ENCODE peak calls at places on chromosome 12, in eight cellular contexts. X, S, W, H, U, E, D and V are unnamed samples.

GRCh38 chr12:101830391-101831325 is at the start of gene GNPTAB:
- DNase-seq in X (peak), S (peak), W (peak), H (peak), U (peak), E (peak), D (peak), V (peak)

GRCh38 chr12:69476276-69477017 is 6.3 kb downstream of the FRS2 start:
- DNase-seq in X (no peak), S (no peak), W (no peak), H (no peak), U (no peak), E (no peak), D (no peak), V (no peak)

GRCh38 chr12:110354172-110354780 is 49.2 kb downstream of the ANAPC7 start:
- DNase-seq in X (no peak), S (no peak), W (no peak), H (no peak), U (no peak), E (no peak), D (no peak), V (no peak)

GRCh38 chr12:100163416-100164152 is 20.9 kb upstream of the BLTP3B start:
- DNase-seq in X (peak), S (peak), W (peak), H (peak), U (peak), E (peak), D (peak), V (peak)

GRCh38 chr12:110754101-110754793 is 11.6 kb upstream of the PPP1CC start:
- DNase-seq in X (no peak), S (no peak), W (no peak), H (no peak), U (no peak), E (no peak), D (no peak), V (no peak)

GRCh38 chr12:92756905-92757598 is 54.3 kb downstream of the PLEKHG7 start:
- DNase-seq in X (no peak), S (no peak), W (no peak), H (no peak), U (peak), E (no peak), D (no peak), V (no peak)

GRCh38 chr12:4824415-4824814 is 85.3 kb upstream of the KCNA1 start:
- DNase-seq in X (no peak), S (no peak), W (no peak), H (no peak), U (no peak), E (peak), D (no peak), V (no peak)

GRCh38 chr12:12486661-12487240 is 75.9 kb downstream of the DUSP16 start:
- DNase-seq in X (peak), S (no peak), W (no peak), H (no peak), U (no peak), E (no peak), D (no peak), V (no peak)

GRCh38 chr12:50894216-50894615 is 51.5 kb downstream of the TMPRSS12 start:
- DNase-seq in X (no peak), S (no peak), W (no peak), H (no peak), U (no peak), E (no peak), D (no peak), V (no peak)

GRCh38 chr12:27460471-27460978 is 14.0 kb downstream of the SMCO2 start:
- DNase-seq in X (no peak), S (no peak), W (no peak), H (no peak), U (no peak), E (peak), D (peak), V (no peak)

GRCh38 chr12:22687677-22688076 is 62.7 kb downstream of the ETNK1 start:
- DNase-seq in X (no peak), S (no peak), W (no peak), H (no peak), U (no peak), E (no peak), D (no peak), V (no peak)

GRCh38 chr12:89977356-89978185 is 268.9 kb upstream of the ATP2B1 start:
- DNase-seq in X (no peak), S (no peak), W (no peak), H (no peak), U (no peak), E (no peak), D (no peak), V (no peak)

GRCh38 chr12:45644521-45644920 is 85.0 kb upstream of the ARID2 start:
- DNase-seq in X (no peak), S (no peak), W (no peak), H (no peak), U (no peak), E (peak), D (peak), V (no peak)

GRCh38 chr12:49939307-49939706 is 11.2 kb upstream of the AQP2 start:
- DNase-seq in X (no peak), S (no peak), W (no peak), H (no peak), U (no peak), E (no peak), D (no peak), V (no peak)

GRCh38 chr12:69196302-69197288 is 42.8 kb upstream of the CPSF6 start:
- DNase-seq in X (no peak), S (no peak), W (no peak), H (no peak), U (peak), E (no peak), D (no peak), V (no peak)

GRCh38 chr12:124683330-124683662 is 115.9 kb upstream of the NCOR2 start:
- DNase-seq in X (no peak), S (no peak), W (no peak), H (no peak), U (no peak), E (peak), D (no peak), V (no peak)

GRCh38 chr12:80044694-80045046 is 54.7 kb upstream of the OTOGL start:
- DNase-seq in X (no peak), S (no peak), W (no peak), H (no peak), U (no peak), E (peak), D (no peak), V (no peak)

GRCh38 chr12:80352476-80352875 is 91.6 kb upstream of the PTPRQ start:
- DNase-seq in X (no peak), S (no peak), W (no peak), H (no peak), U (no peak), E (peak), D (no peak), V (no peak)

GRCh38 chr12:92553389-92553788 is 149.4 kb upstream of the PLEKHG7 start:
- DNase-seq in X (no peak), S (no peak), W (no peak), H (no peak), U (no peak), E (peak), D (no peak), V (no peak)

GRCh38 chr12:69070319-69071090 is 137.5 kb upstream of the CPM start:
- DNase-seq in X (peak), S (no peak), W (peak), H (peak), U (peak), E (peak), D (peak), V (peak)

GRCh38 chr12:66714709-66715108 is 35.8 kb upstream of the GRIP1 start:
- DNase-seq in X (no peak), S (no peak), W (no peak), H (no peak), U (no peak), E (no peak), D (no peak), V (no peak)

GRCh38 chr12:56634242-56634836 is 4.2 kb upstream of the BAZ2A start:
- DNase-seq in X (no peak), S (no peak), W (no peak), H (no peak), U (peak), E (no peak), D (peak), V (no peak)

GRCh38 chr12:26113194-26113654 is 11.6 kb downstream of the BHLHE41 start:
- DNase-seq in X (no peak), S (no peak), W (no peak), H (no peak), U (peak), E (no peak), D (no peak), V (no peak)

GRCh38 chr12:7693793-7694192 is 1.8 kb downstream of the GDF3 start:
- DNase-seq in X (no peak), S (no peak), W (no peak), H (no peak), U (no peak), E (no peak), D (no peak), V (no peak)

GRCh38 chr12:85740190-85740589 is 96.0 kb downstream of the RASSF9 start:
- DNase-seq in X (no peak), S (no peak), W (no peak), H (no peak), U (no peak), E (no peak), D (no peak), V (no peak)

GRCh38 chr12:98149270-98149669 is 366.1 kb upstream of the TMPO start:
- DNase-seq in X (no peak), S (no peak), W (no peak), H (no peak), U (no peak), E (no peak), D (no peak), V (no peak)

GRCh38 chr12:107912421-107913004 is 138.0 kb downstream of the ASCL4 start:
- DNase-seq in X (peak), S (no peak), W (no peak), H (peak), U (peak), E (no peak), D (peak), V (peak)

GRCh38 chr12:77047341-77048202 is 17.8 kb downstream of the E2F7 start:
- DNase-seq in X (no peak), S (no peak), W (no peak), H (no peak), U (no peak), E (no peak), D (no peak), V (no peak)

GRCh38 chr12:63301311-63301710 is 150.3 kb upstream of the AVPR1A start:
- DNase-seq in X (no peak), S (no peak), W (no peak), H (no peak), U (no peak), E (peak), D (no peak), V (no peak)

GRCh38 chr12:106133136-106134087 is 5.3 kb downstream of the NUAK1 start:
- DNase-seq in X (no peak), S (no peak), W (no peak), H (no peak), U (no peak), E (peak), D (no peak), V (no peak)

GRCh38 chr12:66678640-66679268 is at the start of gene GRIP1:
- DNase-seq in X (no peak), S (no peak), W (no peak), H (no peak), U (no peak), E (no peak), D (no peak), V (no peak)

GRCh38 chr12:109069307-109070231 is 17.2 kb downstream of the USP30 start:
- DNase-seq in X (no peak), S (no peak), W (no peak), H (no peak), U (peak), E (no peak), D (no peak), V (no peak)